ENCODE peak calls at places on chromosomes 16 and 17, in four cellular contexts. B is fibroblast of lung, U is endothelial cell of umbilical vein, Y is mammary epithelial cell. W is an unnamed sample.

GRCh38 chr17:82888583-82889495 is 49.0 kb upstream of the ZNF750 start:
- DNase-seq in B (no peak), U (no peak), Y (no peak), W (peak)

GRCh38 chr16:31052131-31052530 is 18.8 kb downstream of the STX4 start:
- DNase-seq in B (peak), U (peak), Y (peak), W (peak)

GRCh38 chr16:7338826-7339225 is 6.2 kb downstream of the RBFOX1 start:
- DNase-seq in B (no peak), U (no peak), Y (no peak), W (no peak)

GRCh38 chr16:46884513-46885293 is 541 bp downstream of the GPT2 start:
- DNase-seq in B (no peak), U (peak), Y (peak), W (no peak)

GRCh38 chr16:72846594-72846993 is 201.3 kb downstream of the ZFHX3 start:
- DNase-seq in B (no peak), U (no peak), Y (no peak), W (no peak)

GRCh38 chr17:44439168-44439567 is 49.7 kb upstream of the ITGA2B start:
- DNase-seq in B (no peak), U (peak), Y (no peak), W (no peak)

GRCh38 chr16:81767987-81768592 is 11.0 kb upstream of the PLCG2 start:
- DNase-seq in B (no peak), U (no peak), Y (no peak), W (peak)

GRCh38 chr17:43018932-43019331 is 3.3 kb downstream of the VAT1 start:
- DNase-seq in B (peak), U (no peak), Y (no peak), W (no peak)

GRCh38 chr16:16778322-16778721 is 399.4 kb downstream of the NPIPA7 start:
- DNase-seq in B (no peak), U (no peak), Y (no peak), W (no peak)

GRCh38 chr16:66489818-66490217 is 60.1 kb downstream of the TK2 start:
- DNase-seq in B (no peak), U (no peak), Y (no peak), W (no peak)

GRCh38 chr16:72172105-72173034 is at the start of gene PMFBP1:
- DNase-seq in B (peak), U (peak), Y (peak), W (peak)

GRCh38 chr17:50630524-50631194 is 4.0 kb upstream of the ABCC3 start:
- DNase-seq in B (no peak), U (peak), Y (peak), W (peak)

GRCh38 chr17:21199311-21199710 is 14.7 kb downstream of the TMEM11 start:
- DNase-seq in B (no peak), U (no peak), Y (no peak), W (no peak)

DNA sequence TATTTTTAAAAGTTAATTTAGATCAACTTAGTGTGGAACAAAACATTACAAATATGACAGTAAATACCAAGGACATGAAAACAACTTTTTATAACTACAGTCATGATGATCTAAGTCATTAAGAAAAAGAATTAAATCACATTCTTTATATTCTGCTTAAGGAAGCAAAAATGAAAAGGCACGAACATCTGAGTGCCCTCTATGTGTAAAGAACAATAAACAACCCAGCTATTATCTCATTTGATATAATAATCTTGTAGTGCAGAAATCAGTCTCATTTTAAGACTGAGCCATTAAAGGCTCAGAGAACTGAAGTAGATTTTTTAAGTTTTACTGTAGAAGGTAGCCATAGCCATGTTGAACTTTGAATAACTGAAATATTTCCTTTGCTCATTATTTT is 13.4 kb downstream of the MYO1D start:
- DNase-seq in B (no peak), U (no peak), Y (no peak), W (no peak)
- TF ChIP-seq EZH2 in B (no peak), U (no peak), Y (no peak), W (no peak)

DNA sequence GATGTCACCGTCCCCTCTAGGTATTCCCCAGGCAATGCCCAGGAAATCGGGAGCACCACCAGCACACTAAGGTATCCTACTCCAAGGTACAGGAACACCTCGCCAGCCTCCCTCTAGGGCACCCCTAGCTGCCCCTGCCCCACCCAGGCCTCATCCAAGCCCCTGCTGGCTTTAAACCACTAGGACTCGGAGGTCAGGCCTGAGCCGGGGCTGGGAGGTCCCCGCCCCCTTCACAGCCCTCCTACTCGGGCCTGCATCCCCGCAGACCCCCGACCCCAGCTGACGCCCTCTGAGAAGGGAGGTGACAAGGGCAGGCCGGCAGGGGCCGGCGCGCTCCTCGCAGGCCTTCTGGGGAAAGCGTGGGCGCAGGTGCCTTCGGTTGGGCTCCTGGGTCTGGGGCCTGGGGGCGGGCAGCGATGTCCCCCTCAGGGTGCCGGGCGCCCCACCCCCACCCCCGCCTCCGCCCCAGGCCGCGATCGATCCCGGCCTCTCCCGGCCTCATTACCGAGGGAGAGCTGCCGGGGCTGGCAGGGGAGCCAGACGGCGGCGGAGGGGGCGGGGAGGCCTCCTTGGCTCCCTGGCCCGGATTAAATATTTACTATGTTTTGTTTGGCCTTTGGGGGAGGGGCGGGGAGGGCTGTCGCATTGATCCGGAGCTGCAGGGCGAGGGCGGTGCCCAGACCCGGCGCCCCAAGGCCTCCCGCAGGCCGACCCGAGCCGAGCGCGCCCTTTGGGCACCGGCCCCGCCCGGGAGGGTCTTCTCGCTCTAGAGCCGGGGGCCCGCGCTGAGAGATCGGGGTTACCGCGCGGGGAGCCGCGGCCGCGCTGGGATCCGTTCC is 27.3 kb downstream of the RTN4RL1 start:
- DNase-seq in B (no peak), U (no peak), Y (no peak), W (peak)
- TF ChIP-seq EZH2 in B (no peak), U (peak), Y (no peak), W (no peak)

GRCh38 chr17:55308613-55309332 is 44.0 kb downstream of the HLF start:
- DNase-seq in B (no peak), U (no peak), Y (no peak), W (no peak)

GRCh38 chr17:55314061-55314783 is 49.5 kb downstream of the HLF start:
- DNase-seq in B (no peak), U (no peak), Y (no peak), W (no peak)

GRCh38 chr17:55312852-55313251 is 48.1 kb downstream of the HLF start:
- DNase-seq in B (no peak), U (no peak), Y (no peak), W (no peak)

GRCh38 chr17:55314784-55315491 is 50.2 kb downstream of the HLF start:
- DNase-seq in B (no peak), U (no peak), Y (no peak), W (no peak)

DNA sequence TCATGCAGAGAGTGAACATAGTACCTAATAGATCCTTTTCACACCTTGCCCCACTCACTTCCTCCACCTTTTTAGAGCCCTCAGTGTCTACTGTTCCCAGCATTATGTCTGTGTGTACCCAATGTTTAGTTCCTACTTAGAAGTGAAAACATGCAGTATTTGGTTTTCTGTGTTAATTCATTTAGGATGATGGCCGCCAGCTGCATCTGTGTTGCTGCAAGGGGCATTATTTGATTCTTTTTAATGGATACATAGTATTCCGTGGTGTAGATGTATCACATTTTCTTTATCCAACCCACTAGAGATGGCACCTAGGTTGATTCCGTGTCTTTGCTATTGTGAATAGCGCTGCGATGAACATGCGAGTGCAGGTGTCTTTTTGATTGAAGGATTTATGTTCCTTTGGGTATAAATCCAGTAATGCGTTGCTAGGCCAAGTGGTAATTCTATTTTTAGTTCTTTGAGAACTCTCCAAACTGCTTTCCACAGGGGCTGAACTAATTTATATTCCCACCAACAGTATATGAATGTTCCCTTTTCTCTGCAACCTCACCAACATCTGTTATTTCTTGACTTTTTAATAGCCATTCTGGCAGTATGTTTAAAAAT is 47.1 kb downstream of the HLF start:
- DNase-seq in B (no peak), U (no peak), Y (no peak), W (no peak)
- TF ChIP-seq EZH2 in B (no peak), U (no peak), Y (no peak), W (no peak)

GRCh38 chr17:48546924-48547838 is 2.3 kb upstream of the HOXB2 start:
- DNase-seq in B (peak), U (peak), Y (peak), W (no peak)
- TF ChIP-seq EZH2 in B (no peak), U (no peak), Y (no peak), W (no peak)

DNA sequence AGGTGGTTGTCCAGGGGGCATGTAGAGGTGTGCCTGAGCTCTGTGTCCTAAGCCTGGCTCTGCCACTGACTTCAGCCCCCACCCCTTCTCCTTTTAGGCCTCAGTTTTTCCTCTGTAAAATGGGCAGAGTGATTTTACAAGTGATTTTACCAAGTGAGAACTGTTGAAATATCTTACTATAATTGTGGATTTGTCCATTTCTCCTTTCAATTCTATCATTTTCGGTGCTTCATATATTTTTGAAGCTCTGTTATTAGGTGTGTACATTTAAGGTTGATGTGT is 21.7 kb upstream of the HOXB9 start:
- DNase-seq in B (no peak), U (no peak), Y (no peak), W (no peak)
- TF ChIP-seq EZH2 in B (no peak), U (no peak), Y (no peak), W (no peak)

DNA sequence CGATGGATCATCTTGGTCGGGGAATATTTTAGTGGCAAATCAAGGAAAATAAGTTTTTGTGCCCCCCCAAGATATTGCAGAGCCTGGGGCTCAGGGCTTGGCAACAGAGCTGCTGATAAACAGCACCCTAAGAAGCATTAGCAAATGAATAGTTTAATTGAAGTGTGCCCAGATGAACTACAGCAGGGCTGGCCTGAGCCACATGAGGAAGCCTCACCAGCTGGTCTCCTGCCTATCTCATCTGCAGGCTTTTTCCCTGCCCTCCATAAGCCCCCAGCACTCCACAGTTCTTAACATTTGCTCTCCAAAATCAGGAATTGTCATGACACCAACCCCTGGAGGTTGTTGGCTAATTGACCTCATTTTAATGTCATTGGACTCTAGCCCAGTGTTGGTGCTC is 480.2 kb downstream of the HS3ST3B1 start:
- DNase-seq in B (no peak), U (no peak), Y (no peak), W (no peak)
- TF ChIP-seq EZH2 in B (no peak), U (no peak), Y (no peak), W (no peak)

GRCh38 chr17:74860999-74861553 is 1.4 kb upstream of the GRIN2C start:
- DNase-seq in B (no peak), U (no peak), Y (no peak), W (no peak)
- TF ChIP-seq EZH2 in B (peak), U (peak), Y (peak), W (no peak)

GRCh38 chr17:61457226-61457983 is 5.2 kb downstream of the TBX4 start:
- DNase-seq in B (no peak), U (no peak), Y (no peak), W (no peak)
- TF ChIP-seq EZH2 in B (no peak), U (peak), Y (no peak), W (no peak)

DNA sequence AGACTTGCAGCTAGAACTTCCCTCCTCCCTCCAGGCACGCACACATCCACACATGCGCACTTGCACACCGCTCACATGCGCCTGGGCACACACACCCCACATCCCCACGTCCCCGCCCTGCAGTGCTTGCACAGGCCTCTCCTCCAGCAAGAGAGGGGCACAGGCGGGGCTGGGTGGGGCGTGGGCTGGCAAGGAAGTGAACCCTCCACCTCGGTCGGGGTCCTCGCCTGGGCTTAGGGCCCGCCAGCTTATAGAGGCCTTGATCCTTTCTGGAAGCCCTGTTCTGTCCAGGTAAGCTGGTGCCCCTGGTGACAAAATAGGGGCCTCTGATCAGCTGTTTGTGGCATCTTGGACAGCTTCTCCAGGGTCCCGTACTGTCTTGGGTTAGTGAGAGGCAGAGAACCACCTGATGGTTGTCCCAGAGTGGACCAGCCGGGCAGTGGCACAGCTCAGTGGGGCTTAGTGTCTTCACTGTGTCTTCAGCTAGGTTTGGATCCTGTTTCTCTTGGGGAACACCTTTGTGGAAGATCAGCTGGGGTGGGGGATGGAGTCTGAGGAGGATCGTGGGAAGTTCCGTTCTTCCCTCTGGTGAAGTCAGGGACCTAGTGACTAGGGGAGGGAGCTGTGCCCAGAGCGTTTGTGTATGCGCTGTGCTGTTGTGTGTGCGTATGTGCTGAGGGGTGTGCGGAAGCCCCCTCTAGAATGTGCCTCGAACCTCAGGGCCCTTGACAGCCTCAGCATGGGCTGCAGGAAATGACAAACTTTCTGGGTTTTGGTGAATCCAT is 12.1 kb downstream of the TBX4 start:
- DNase-seq in B (no peak), U (no peak), Y (no peak), W (no peak)
- TF ChIP-seq EZH2 in B (no peak), U (no peak), Y (no peak), W (no peak)

W was measured in HepG2.